ENCODE peak calls at places on chromosomes 3 and 15, in nine cellular contexts. W is AG10803, K is mucosa of descending colon, M is WERI-Rb-1, E is tibial artery, U is kidney epithelial cell, A is glutamatergic neuron, Y is cardiac muscle cell, T is fibroblast of lung. Z is an unnamed sample.

GRCh38 chr15:80923668-80924067 is 66.0 kb downstream of the MESD start:
- DNase-seq in K (no peak), A (no peak), T (no peak), Y (no peak), U (no peak), W (no peak), M (no peak), E (no peak), Z (no peak)

GRCh38 chr3:106183762-106184391 is 315.1 kb upstream of the CBLB start:
- DNase-seq in U (peak), K (no peak), W (peak), M (no peak), T (peak), Y (peak), A (no peak), E (no peak), Z (no peak)

GRCh38 chr15:72487070-72487797 is 13.1 kb downstream of the ARIH1 start:
- DNase-seq in E (no peak), Y (peak), U (no peak), M (no peak), T (peak), K (no peak), A (no peak), W (no peak), Z (no peak)

GRCh38 chr15:71422530-71423259 is 307.4 kb downstream of the THSD4 start:
- DNase-seq in M (no peak), W (no peak), A (no peak), K (no peak), U (no peak), Y (no peak), E (no peak), T (no peak), Z (no peak)

GRCh38 chr3:69411331-69411730 is 25.4 kb upstream of the FRMD4B start:
- DNase-seq in E (no peak), W (peak), U (no peak), T (no peak), A (no peak), Y (peak), M (no peak), K (no peak), Z (no peak)

GRCh38 chr3:177448987-177449975 is 252.0 kb upstream of the TBL1XR1 start:
- DNase-seq in Y (peak), U (peak), K (no peak), W (no peak), E (no peak), M (no peak), A (no peak), T (peak), Z (peak)

GRCh38 chr3:129282727-129283327 is 4.2 kb downstream of the HMCES start:
- DNase-seq in K (no peak), W (peak), T (peak), A (no peak), Y (peak), U (no peak), E (no peak), M (no peak), Z (peak)

GRCh38 chr15:29331669-29332068 is 62.0 kb upstream of the NSMCE3 start:
- DNase-seq in E (no peak), K (no peak), U (no peak), Y (no peak), A (no peak), T (no peak), M (no peak), W (no peak), Z (no peak)

DNA sequence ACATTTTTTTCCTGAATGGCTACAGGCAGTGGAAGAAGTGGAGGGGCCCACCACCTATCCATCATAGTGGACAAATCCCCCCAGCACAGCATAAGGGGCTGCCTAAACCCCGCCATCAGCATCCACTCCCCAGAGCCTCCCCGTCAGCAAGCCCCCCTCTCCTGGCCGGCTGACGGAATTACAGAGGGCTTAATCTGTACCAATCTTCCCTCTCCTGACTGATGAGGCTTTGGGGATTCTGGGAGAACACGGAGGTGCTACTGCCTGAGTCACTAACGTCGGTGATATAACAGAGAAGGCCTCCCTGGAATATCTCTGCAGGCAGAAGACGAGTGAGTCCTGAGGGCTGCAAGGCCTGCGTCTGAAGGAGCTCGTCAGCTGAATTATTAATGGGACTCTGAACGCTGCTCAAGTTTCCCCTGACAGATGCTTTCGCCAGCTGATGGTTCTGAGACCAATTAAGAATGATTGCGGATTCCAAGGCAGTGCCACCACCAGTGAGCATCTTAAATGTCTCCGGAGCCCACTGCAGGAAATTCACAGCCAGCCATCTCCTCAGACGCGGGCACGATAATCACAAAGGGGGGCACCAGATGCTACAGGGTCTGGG is 147.7 kb downstream of the XXYLT1 start:
- DNase-seq in T (no peak), Y (no peak), A (peak), M (peak), W (peak), U (no peak), K (no peak), E (no peak), Z (no peak)
- TF ChIP-seq CTCF in T (no peak), Y (peak), A (peak), M (peak), W (peak), U (peak), K (no peak), E (no peak), Z (no peak)

DNA sequence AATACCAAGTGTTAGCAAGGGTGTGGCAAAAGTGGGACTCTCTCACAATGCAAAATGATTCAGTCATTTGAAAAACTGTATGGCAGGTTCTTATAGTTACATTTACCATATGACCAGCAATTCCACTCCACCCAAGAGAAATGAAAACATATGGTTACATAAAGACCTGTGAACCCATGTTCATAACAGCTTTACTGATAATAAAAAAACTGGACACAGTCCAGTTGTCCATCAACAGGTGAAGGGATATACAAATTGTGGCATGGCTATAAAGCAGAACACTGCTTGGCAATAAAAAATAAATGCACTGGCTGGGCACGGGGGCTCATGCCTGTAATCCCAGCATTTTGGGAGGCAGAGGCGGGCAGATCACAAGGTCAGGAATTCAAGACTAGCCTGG is 30.8 kb downstream of the RAD18 start:
- DNase-seq in K (no peak), W (no peak), T (no peak), U (no peak), M (no peak), E (no peak), A (no peak), Y (no peak), Z (no peak)
- TF ChIP-seq CTCF in K (no peak), W (no peak), T (no peak), U (no peak), M (no peak), E (no peak), A (no peak), Y (no peak), Z (no peak)

GRCh38 chr3:93988283-93988682 is 8.3 kb downstream of the ARL13B start:
- DNase-seq in Y (peak), E (no peak), W (no peak), K (no peak), T (peak), U (no peak), M (no peak), A (no peak), Z (no peak)
- TF ChIP-seq CTCF in Y (no peak), E (no peak), W (no peak), K (no peak), T (no peak), U (no peak), M (no peak), A (no peak), Z (no peak)

GRCh38 chr15:66815322-66815721 is 113.3 kb downstream of the SMAD6 start:
- DNase-seq in A (no peak), M (no peak), W (peak), E (no peak), K (no peak), T (peak), Y (peak), U (no peak), Z (no peak)
- TF ChIP-seq CTCF in A (no peak), M (no peak), W (peak), E (no peak), K (no peak), T (no peak), Y (no peak), U (no peak), Z (no peak)

GRCh38 chr3:50600841-50601591 is 10.6 kb downstream of the CISH start:
- DNase-seq in W (peak), Y (peak), M (peak), A (no peak), T (peak), K (peak), U (peak), E (peak), Z (peak)
- TF ChIP-seq CTCF in W (no peak), Y (no peak), M (no peak), A (no peak), T (no peak), K (no peak), U (no peak), E (no peak), Z (no peak)

DNA sequence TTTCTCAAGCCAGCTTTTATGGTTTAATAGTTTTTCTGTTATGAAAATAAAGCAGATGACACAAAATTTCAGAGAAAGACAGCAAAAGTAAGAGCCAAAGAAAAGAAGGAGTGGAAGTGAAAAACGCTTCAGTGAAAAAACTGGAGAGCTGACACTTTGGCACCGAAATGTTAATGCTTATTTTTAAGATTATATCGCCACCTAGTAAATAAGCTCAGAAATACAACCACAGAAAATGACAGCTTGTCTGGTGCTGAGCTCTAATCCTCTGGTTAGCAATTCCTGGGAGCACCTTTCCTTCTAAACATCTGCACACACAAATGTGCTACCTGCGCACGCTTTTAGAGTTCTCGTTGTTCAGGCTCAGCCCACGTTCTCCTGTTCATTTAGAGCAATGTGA is 101.7 kb downstream of the ZPLD1 start:
- DNase-seq in A (no peak), M (peak), Y (peak), W (peak), T (peak), K (no peak), U (no peak), E (no peak), Z (peak)
- TF ChIP-seq CTCF in A (peak), M (peak), Y (peak), W (peak), T (peak), K (no peak), U (peak), E (peak), Z (peak)

DNA sequence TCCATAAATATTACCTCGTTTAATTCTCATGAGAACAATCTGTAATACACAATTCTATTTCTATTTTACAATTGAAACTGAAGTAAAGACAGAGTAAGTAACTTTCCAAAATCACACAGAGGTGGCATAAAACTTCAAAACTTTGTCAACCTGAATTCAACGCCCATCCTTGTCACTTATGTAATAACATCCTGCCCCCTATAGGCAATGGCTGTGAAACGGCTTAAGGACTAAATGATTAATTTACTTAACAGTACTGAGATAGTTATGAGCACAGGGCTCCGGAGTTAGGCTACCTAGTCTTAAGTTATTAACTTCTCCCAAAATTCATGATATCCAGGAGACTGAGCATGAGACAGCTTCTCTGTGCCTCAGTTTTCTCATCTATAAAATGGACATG is 293.1 kb upstream of the CHRM5 start:
- DNase-seq in Y (peak), T (peak), A (no peak), M (peak), W (peak), U (no peak), E (no peak), K (no peak), Z (peak)
- TF ChIP-seq CTCF in Y (peak), T (peak), A (peak), M (peak), W (peak), U (peak), E (peak), K (no peak), Z (peak)